ENCODE peak calls at places on chromosome 14, in eight cellular contexts. One of them, this sample, is unnamed.

GRCh38 chr14:64502476-64503183 is 1.0 kb downstream of the ZBTB25 start:
- DNase-seq in upper lobe of left lung: no peak
- DNase-seq in breast epithelium: no peak
- DNase-seq in K562: peak; percentile 57
- DNase-seq in suprapubic skin: no peak
- DNase-seq in spleen: peak; percentile 78
- DNase-seq in sigmoid colon: peak; percentile 69
- DNase-seq in HepG2: no peak
- DNase-seq in this sample: peak; percentile 36

GRCh38 chr14:52313493-52313881 is 625 bp upstream of the PTGER2 start:
- DNase-seq in spleen: no peak
- DNase-seq in breast epithelium: no peak
- DNase-seq in sigmoid colon: no peak
- DNase-seq in suprapubic skin: no peak
- DNase-seq in K562: no peak
- DNase-seq in HepG2: no peak
- DNase-seq in upper lobe of left lung: no peak
- DNase-seq in this sample: no peak

GRCh38 chr14:23056956-23057756 is at the start of gene CDH24:
- DNase-seq in K562: peak; percentile 90
- DNase-seq in upper lobe of left lung: peak; percentile 93
- DNase-seq in sigmoid colon: peak; percentile 86
- DNase-seq in breast epithelium: no peak
- DNase-seq in spleen: peak; percentile 92
- DNase-seq in suprapubic skin: peak; percentile 86
- DNase-seq in HepG2: no peak
- DNase-seq in this sample: peak; percentile 84

GRCh38 chr14:94332063-94332583 is 9.0 kb upstream of the SERPINA6 start:
- DNase-seq in breast epithelium: no peak
- DNase-seq in suprapubic skin: no peak
- DNase-seq in HepG2: no peak
- DNase-seq in K562: no peak
- DNase-seq in upper lobe of left lung: no peak
- DNase-seq in spleen: no peak
- DNase-seq in sigmoid colon: no peak
- DNase-seq in this sample: no peak

GRCh38 chr14:59679872-59680271 is 103.3 kb upstream of the CCDC175 start:
- DNase-seq in breast epithelium: no peak
- DNase-seq in suprapubic skin: no peak
- DNase-seq in K562: no peak
- DNase-seq in HepG2: no peak
- DNase-seq in sigmoid colon: no peak
- DNase-seq in spleen: no peak
- DNase-seq in upper lobe of left lung: no peak
- DNase-seq in this sample: no peak

GRCh38 chr14:69429643-69430042 is 31.2 kb downstream of the SLC39A9 start:
- DNase-seq in spleen: no peak
- DNase-seq in breast epithelium: no peak
- DNase-seq in suprapubic skin: no peak
- DNase-seq in upper lobe of left lung: no peak
- DNase-seq in sigmoid colon: no peak
- DNase-seq in HepG2: no peak
- DNase-seq in K562: no peak
- DNase-seq in this sample: no peak

GRCh38 chr14:106277503-106277902 is 751.1 kb downstream of the TMEM121 start:
- DNase-seq in suprapubic skin: no peak
- DNase-seq in sigmoid colon: no peak
- DNase-seq in breast epithelium: no peak
- DNase-seq in HepG2: peak; percentile 4
- DNase-seq in K562: peak; percentile 30
- DNase-seq in spleen: no peak
- DNase-seq in upper lobe of left lung: peak; percentile 74
- DNase-seq in this sample: peak; percentile 18

GRCh38 chr14:22266141-22266442 is 322.9 kb downstream of the DAD1 start:
- DNase-seq in spleen: no peak
- DNase-seq in upper lobe of left lung: no peak
- DNase-seq in suprapubic skin: no peak
- DNase-seq in HepG2: no peak
- DNase-seq in K562: no peak
- DNase-seq in sigmoid colon: no peak
- DNase-seq in breast epithelium: no peak
- DNase-seq in this sample: no peak

GRCh38 chr14:102828201-102828600 is 51.0 kb downstream of the TRAF3 start:
- DNase-seq in breast epithelium: no peak
- DNase-seq in HepG2: no peak
- DNase-seq in K562: peak; percentile 68
- DNase-seq in upper lobe of left lung: no peak
- DNase-seq in sigmoid colon: no peak
- DNase-seq in spleen: no peak
- DNase-seq in suprapubic skin: no peak
- DNase-seq in this sample: no peak

GRCh38 chr14:99195602-99196309 is 76.2 kb downstream of the BCL11B start:
- DNase-seq in upper lobe of left lung: no peak
- DNase-seq in breast epithelium: no peak
- DNase-seq in HepG2: no peak
- DNase-seq in K562: no peak
- DNase-seq in spleen: peak; percentile 31
- DNase-seq in suprapubic skin: no peak
- DNase-seq in sigmoid colon: no peak
- DNase-seq in this sample: no peak

GRCh38 chr14:76812093-76812421 is 625 bp downstream of the ANGEL1 start:
- DNase-seq in breast epithelium: no peak
- DNase-seq in suprapubic skin: no peak
- DNase-seq in HepG2: no peak
- DNase-seq in upper lobe of left lung: no peak
- DNase-seq in K562: peak; percentile 11
- DNase-seq in spleen: no peak
- DNase-seq in sigmoid colon: no peak
- DNase-seq in this sample: peak; percentile 37

GRCh38 chr14:54577977-54578376 is 11.0 kb downstream of the SAMD4A start:
- DNase-seq in breast epithelium: no peak
- DNase-seq in upper lobe of left lung: no peak
- DNase-seq in sigmoid colon: no peak
- DNase-seq in HepG2: peak; percentile 20
- DNase-seq in suprapubic skin: no peak
- DNase-seq in K562: no peak
- DNase-seq in spleen: no peak
- DNase-seq in this sample: no peak

GRCh38 chr14:54580933-54581332 is 14.0 kb downstream of the SAMD4A start:
- DNase-seq in HepG2: no peak
- DNase-seq in suprapubic skin: no peak
- DNase-seq in sigmoid colon: no peak
- DNase-seq in upper lobe of left lung: no peak
- DNase-seq in spleen: no peak
- DNase-seq in breast epithelium: no peak
- DNase-seq in K562: no peak
- DNase-seq in this sample: no peak

GRCh38 chr14:54577494-54577893 is 10.6 kb downstream of the SAMD4A start:
- DNase-seq in K562: no peak
- DNase-seq in suprapubic skin: no peak
- DNase-seq in upper lobe of left lung: no peak
- DNase-seq in breast epithelium: no peak
- DNase-seq in spleen: no peak
- DNase-seq in sigmoid colon: no peak
- DNase-seq in HepG2: no peak
- DNase-seq in this sample: no peak

GRCh38 chr14:54582334-54582733 is 15.4 kb downstream of the SAMD4A start:
- DNase-seq in spleen: no peak
- DNase-seq in breast epithelium: no peak
- DNase-seq in K562: no peak
- DNase-seq in HepG2: no peak
- DNase-seq in sigmoid colon: no peak
- DNase-seq in suprapubic skin: no peak
- DNase-seq in upper lobe of left lung: no peak
- DNase-seq in this sample: no peak

DNA sequence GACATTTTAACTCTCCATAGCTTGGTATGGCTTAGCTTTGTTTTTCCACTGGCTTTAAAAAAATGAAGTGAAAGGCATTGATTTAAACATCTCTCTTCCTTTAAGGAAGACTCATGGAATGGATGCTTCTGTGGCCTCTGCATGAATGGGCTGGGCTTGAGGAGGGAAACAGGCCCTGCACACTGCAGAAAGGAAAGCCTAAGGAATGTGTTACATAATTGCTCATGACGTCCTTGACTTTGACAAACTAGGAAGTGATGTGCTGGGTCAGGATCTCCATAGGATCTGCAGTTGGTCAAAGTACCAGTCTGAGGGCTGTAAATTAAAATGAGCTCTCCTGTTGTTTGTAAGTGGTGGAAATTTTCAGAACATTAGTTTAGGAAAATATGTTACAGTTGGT is 12.7 kb downstream of the SAMD4A start:
- DNase-seq in HepG2: no peak
- DNase-seq in suprapubic skin: no peak
- DNase-seq in sigmoid colon: no peak
- DNase-seq in spleen: no peak
- DNase-seq in upper lobe of left lung: no peak
- DNase-seq in breast epithelium: no peak
- DNase-seq in K562: no peak
- DNase-seq in this sample: no peak
- TF ChIP-seq POLR2AphosphoS5 in HepG2: no peak
- TF ChIP-seq POLR2AphosphoS5 in suprapubic skin: no peak
- TF ChIP-seq POLR2AphosphoS5 in sigmoid colon: peak; percentile 22
- TF ChIP-seq POLR2AphosphoS5 in spleen: peak; percentile 11
- TF ChIP-seq POLR2AphosphoS5 in upper lobe of left lung: no peak
- TF ChIP-seq POLR2AphosphoS5 in breast epithelium: no peak
- TF ChIP-seq POLR2AphosphoS5 in K562: no peak
- TF ChIP-seq POLR2AphosphoS5 in this sample: no peak

DNA sequence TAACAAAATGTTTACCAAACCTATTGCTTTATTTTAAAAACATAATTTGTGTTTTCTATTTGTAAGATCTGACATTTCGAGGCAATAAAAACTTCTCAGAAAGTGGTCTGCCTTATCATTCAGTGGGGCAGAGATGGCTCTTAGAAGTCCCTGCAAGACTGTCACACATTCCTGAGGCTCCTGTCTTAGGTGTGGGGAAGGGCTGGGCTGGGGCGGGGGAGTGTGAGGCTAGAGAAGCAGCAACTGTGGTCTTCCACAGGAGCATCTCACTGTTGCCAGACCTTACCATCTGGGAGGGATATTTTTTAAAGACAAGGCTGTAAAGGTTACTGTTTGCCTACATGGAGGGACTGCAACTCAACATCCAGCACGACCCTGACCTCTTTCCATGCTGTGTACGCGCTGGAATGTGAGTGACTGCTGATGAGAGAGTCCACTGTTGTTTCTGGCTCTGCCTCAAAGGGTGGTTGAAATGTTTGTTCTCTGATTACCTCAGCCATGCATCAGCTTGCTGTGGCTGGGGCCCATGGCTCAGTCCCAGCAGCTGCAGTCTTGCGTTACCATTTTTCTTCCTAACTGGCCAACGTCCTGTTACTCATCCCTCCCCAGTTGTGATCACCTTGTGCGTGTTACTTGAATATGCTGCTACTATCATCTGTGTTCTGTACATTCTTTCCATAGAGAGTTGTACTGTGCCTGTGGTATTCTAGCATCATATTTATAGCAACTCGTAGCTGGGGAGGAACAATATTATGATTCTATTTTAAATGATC is 12.4 kb downstream of the ERG28 start:
- DNase-seq in breast epithelium: peak; percentile 63
- DNase-seq in K562: no peak
- DNase-seq in sigmoid colon: peak; percentile 68
- DNase-seq in spleen: no peak
- DNase-seq in suprapubic skin: no peak
- DNase-seq in upper lobe of left lung: no peak
- DNase-seq in HepG2: peak; percentile 98
- DNase-seq in this sample: no peak
- H3K4me3 ChIP-seq in breast epithelium: no peak overlapping the region
- H3K4me3 ChIP-seq in K562: no peak overlapping the region
- H3K4me3 ChIP-seq in sigmoid colon: no peak overlapping the region
- H3K4me3 ChIP-seq in spleen: no peak overlapping the region
- H3K4me3 ChIP-seq in suprapubic skin: no peak overlapping the region
- H3K4me3 ChIP-seq in upper lobe of left lung: no peak overlapping the region
- H3K4me3 ChIP-seq in HepG2: no peak overlapping the region
- H3K4me3 ChIP-seq in this sample: no peak overlapping the region

DNA sequence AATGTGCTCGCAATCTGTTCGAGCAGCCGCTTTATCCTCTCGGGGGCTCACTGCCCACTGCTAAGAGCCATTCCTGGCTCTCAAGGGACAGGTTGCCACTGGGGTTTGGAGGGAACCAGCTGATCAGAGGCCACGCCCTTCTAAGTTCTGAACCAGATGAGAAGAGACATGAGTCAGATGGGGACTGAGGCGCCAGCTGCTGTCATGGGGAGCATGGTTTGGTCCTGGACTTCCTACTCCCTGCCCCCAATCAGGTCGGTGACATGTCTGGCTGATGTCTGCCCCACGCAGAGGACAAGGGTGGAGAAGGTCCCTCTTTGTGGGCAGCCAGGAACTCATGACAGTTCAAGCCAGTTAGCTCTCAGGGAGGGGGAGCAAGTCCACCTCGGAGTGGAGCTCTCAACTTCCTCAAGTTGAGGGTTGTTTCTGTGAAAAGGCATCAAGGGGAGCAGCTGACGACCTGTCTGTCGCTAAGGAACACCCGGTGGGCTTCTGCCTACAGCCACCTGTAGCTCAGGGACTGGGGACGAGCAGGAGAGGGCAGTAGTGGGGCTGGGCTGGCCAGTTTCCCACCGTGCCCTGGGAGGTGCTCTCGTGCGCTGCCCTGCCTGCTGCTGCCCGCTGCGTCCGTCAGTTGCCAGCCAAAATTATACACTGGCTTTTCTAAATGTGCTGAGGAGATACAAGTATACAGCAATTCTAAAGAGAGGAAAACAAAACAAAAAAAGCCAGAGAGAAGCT is 20.4 kb downstream of the PSMC1 start:
- DNase-seq in K562: peak; percentile 10
- DNase-seq in spleen: no peak
- DNase-seq in HepG2: no peak
- DNase-seq in upper lobe of left lung: peak; percentile 38
- DNase-seq in breast epithelium: no peak
- DNase-seq in sigmoid colon: no peak
- DNase-seq in suprapubic skin: no peak
- DNase-seq in this sample: no peak
- TF ChIP-seq POLR2A in K562: no peak
- TF ChIP-seq POLR2A in spleen: no peak
- TF ChIP-seq POLR2A in HepG2: no peak
- TF ChIP-seq POLR2A in upper lobe of left lung: no peak
- TF ChIP-seq POLR2A in breast epithelium: no peak
- TF ChIP-seq POLR2A in sigmoid colon: no peak
- TF ChIP-seq POLR2A in suprapubic skin: no peak
- TF ChIP-seq POLR2A in this sample: no peak

GRCh38 chr14:62885451-62885850 is 159.8 kb downstream of the KCNH5 start:
- DNase-seq in HepG2: no peak
- DNase-seq in spleen: no peak
- DNase-seq in upper lobe of left lung: no peak
- DNase-seq in breast epithelium: no peak
- DNase-seq in K562: no peak
- DNase-seq in suprapubic skin: no peak
- DNase-seq in sigmoid colon: no peak
- DNase-seq in this sample: no peak

GRCh38 chr14:62889354-62889753 is 155.9 kb downstream of the KCNH5 start:
- DNase-seq in HepG2: no peak
- DNase-seq in suprapubic skin: no peak
- DNase-seq in breast epithelium: no peak
- DNase-seq in upper lobe of left lung: no peak
- DNase-seq in sigmoid colon: no peak
- DNase-seq in spleen: no peak
- DNase-seq in K562: no peak
- DNase-seq in this sample: no peak

GRCh38 chr14:62882967-62883366 is 162.3 kb downstream of the KCNH5 start:
- DNase-seq in spleen: no peak
- DNase-seq in breast epithelium: no peak
- DNase-seq in HepG2: no peak
- DNase-seq in K562: no peak
- DNase-seq in sigmoid colon: no peak
- DNase-seq in upper lobe of left lung: no peak
- DNase-seq in suprapubic skin: no peak
- DNase-seq in this sample: no peak

GRCh38 chr14:62886461-62886860 is 158.8 kb downstream of the KCNH5 start:
- DNase-seq in K562: no peak
- DNase-seq in suprapubic skin: no peak
- DNase-seq in upper lobe of left lung: no peak
- DNase-seq in spleen: no peak
- DNase-seq in HepG2: no peak
- DNase-seq in breast epithelium: no peak
- DNase-seq in sigmoid colon: no peak
- DNase-seq in this sample: no peak
- TF ChIP-seq POLR2AphosphoS5 in K562: no peak
- TF ChIP-seq POLR2AphosphoS5 in suprapubic skin: no peak
- TF ChIP-seq POLR2AphosphoS5 in upper lobe of left lung: no peak
- TF ChIP-seq POLR2AphosphoS5 in spleen: no peak
- TF ChIP-seq POLR2AphosphoS5 in HepG2: no peak
- TF ChIP-seq POLR2AphosphoS5 in breast epithelium: no peak
- TF ChIP-seq POLR2AphosphoS5 in sigmoid colon: no peak
- TF ChIP-seq POLR2AphosphoS5 in this sample: no peak

This sample was measured in transverse colon.